ENCODE peak calls at places on chromosomes 13 and 19, in nine cellular contexts. V is lower lobe of right lung; N is activated CD4-positive, alpha-beta T cell treated with anti-CD3 and anti-CD28 coated beads for 36 hours; O is thoracic aorta; Z is mucosa of descending colon; P is RWPE2; Q is body of pancreas; T is GM23338; W is K562. E is an unnamed sample.

GRCh38 chr19:46287585-46287984 is 9.3 kb upstream of the HIF3A start:
- ATAC-seq in Z (no peak), Q (no peak), W (peak), T (no peak), V (no peak), P (no peak), N (peak), O (no peak), E (peak)

GRCh38 chr19:17236831-17237543 is 8.7 kb downstream of the NR2F6 start:
- ATAC-seq in P (no peak), Z (no peak), N (no peak), O (no peak), V (no peak), T (no peak), Q (no peak), W (no peak), E (no peak)

GRCh38 chr13:24308488-24309020 is 826 bp upstream of the C1QTNF9 start:
- ATAC-seq in V (peak), O (no peak), T (peak), Z (peak), W (no peak), Q (peak), P (no peak), N (no peak), E (no peak)

GRCh38 chr13:79307866-79308298 is 98.2 kb downstream of the RBM26 start:
- ATAC-seq in W (peak), T (peak), O (no peak), Q (no peak), Z (no peak), N (peak), P (peak), V (no peak), E (peak)

GRCh38 chr13:32142956-32143375 is 111.4 kb downstream of the FRY start:
- ATAC-seq in O (no peak), V (no peak), N (no peak), P (peak), W (no peak), Z (no peak), T (peak), Q (no peak), E (peak)

GRCh38 chr13:74301200-74302063 is 167.2 kb upstream of the KLF12 start:
- ATAC-seq in P (no peak), V (no peak), Q (no peak), O (no peak), N (no peak), Z (no peak), T (peak), W (no peak), E (no peak)

GRCh38 chr19:10193666-10194499 is 870 bp downstream of the DNMT1 start:
- ATAC-seq in T (peak), P (peak), V (peak), Q (peak), W (peak), O (no peak), N (no peak), Z (peak), E (peak)

GRCh38 chr19:44924243-44924725 is 9.9 kb downstream of the APOC1 start:
- ATAC-seq in O (no peak), V (no peak), N (no peak), Q (no peak), Z (no peak), P (no peak), W (no peak), T (no peak), E (no peak)

GRCh38 chr13:76762731-76763130 is 123.5 kb downstream of the KCTD12 start:
- ATAC-seq in N (no peak), Z (no peak), V (no peak), P (no peak), W (no peak), Q (no peak), T (no peak), O (no peak), E (peak)

GRCh38 chr13:81406639-81407292 is 1065.8 kb upstream of the SPRY2 start:
- ATAC-seq in N (no peak), P (no peak), W (no peak), V (no peak), O (no peak), T (no peak), Z (no peak), Q (peak), E (no peak)

GRCh38 chr13:102729560-102730275 is 34.9 kb upstream of the METTL21C start:
- ATAC-seq in Q (no peak), P (peak), N (peak), Z (no peak), V (no peak), O (no peak), W (no peak), T (no peak), E (peak)

GRCh38 chr19:5452594-5453565 is 2.3 kb upstream of the ZNRF4 start:
- ATAC-seq in V (no peak), Z (no peak), N (peak), P (no peak), W (peak), O (no peak), T (peak), Q (no peak), E (peak)

GRCh38 chr19:43782689-43783231 is 2.0 kb upstream of the KCNN4 start:
- ATAC-seq in N (no peak), Z (peak), P (no peak), O (no peak), W (peak), Q (no peak), T (no peak), V (peak), E (no peak)

GRCh38 chr13:38899581-38899980 is 91.0 kb downstream of the STOML3 start:
- ATAC-seq in W (no peak), Z (no peak), T (peak), N (no peak), P (no peak), Q (no peak), O (no peak), V (no peak), E (no peak)

GRCh38 chr13:42110410-42111155 is 62.1 kb downstream of the DGKH start:
- ATAC-seq in Z (peak), P (no peak), V (peak), Q (peak), O (peak), N (peak), W (peak), T (no peak), E (peak)

GRCh38 chr19:31211088-31211487 is 138.1 kb downstream of the TSHZ3 start:
- ATAC-seq in O (no peak), W (no peak), Q (no peak), P (no peak), T (no peak), V (no peak), N (no peak), Z (no peak), E (no peak)

GRCh38 chr13:88707652-88708051 is 1036.5 kb downstream of the SLITRK5 start:
- ATAC-seq in O (no peak), T (no peak), N (no peak), Z (no peak), P (no peak), Q (no peak), W (no peak), V (no peak), E (no peak)

GRCh38 chr19:43078311-43078710 is 4.2 kb downstream of the PSG2 start:
- ATAC-seq in T (no peak), V (no peak), N (no peak), W (no peak), Q (no peak), Z (no peak), O (no peak), P (no peak), E (no peak)

GRCh38 chr19:5126498-5127223 is 157.7 kb downstream of the KDM4B start:
- ATAC-seq in W (no peak), O (no peak), Z (no peak), Q (no peak), P (no peak), T (no peak), N (no peak), V (no peak), E (no peak)

GRCh38 chr19:15367439-15367838 is 12.1 kb downstream of the AKAP8 start:
- ATAC-seq in T (no peak), N (no peak), P (no peak), Q (peak), Z (no peak), W (no peak), V (no peak), O (no peak), E (no peak)

GRCh38 chr19:21472507-21472906 is 32.9 kb upstream of the ZNF429 start:
- ATAC-seq in T (no peak), Z (no peak), W (no peak), P (no peak), Q (no peak), O (no peak), N (no peak), V (peak), E (no peak)

GRCh38 chr19:51418707-51419106 is 1.3 kb upstream of the SIGLEC10 start:
- ATAC-seq in Z (no peak), N (no peak), W (no peak), T (no peak), Q (no peak), O (no peak), V (no peak), P (no peak), E (no peak)

GRCh38 chr13:27522847-27523246 is 72.5 kb upstream of the MTIF3 start:
- ATAC-seq in V (peak), O (no peak), N (no peak), Q (no peak), T (no peak), W (no peak), Z (peak), P (no peak), E (no peak)

GRCh38 chr13:98984983-98985382 is 7.1 kb upstream of the DOCK9 start:
- ATAC-seq in Q (no peak), N (no peak), Z (no peak), T (peak), V (no peak), W (peak), P (no peak), O (no peak), E (no peak)

GRCh38 chr13:34019870-34020269 is 201.9 kb downstream of the RFC3 start:
- ATAC-seq in T (no peak), O (no peak), Z (peak), N (no peak), V (no peak), P (no peak), Q (no peak), W (no peak), E (no peak)

GRCh38 chr13:24092108-24092507 is 68.4 kb upstream of the SPATA13 start:
- ATAC-seq in O (no peak), N (no peak), P (no peak), V (no peak), Z (no peak), W (no peak), T (no peak), Q (no peak), E (no peak)

GRCh38 chr13:101258509-101258908 is 157.8 kb downstream of the NALCN start:
- ATAC-seq in Z (no peak), W (no peak), O (no peak), P (no peak), N (no peak), Q (no peak), V (no peak), T (no peak), E (peak)

GRCh38 chr19:33133438-33134031 is 1.6 kb downstream of the WDR88 start:
- ATAC-seq in P (no peak), T (peak), Q (no peak), W (peak), V (no peak), O (no peak), Z (no peak), N (no peak), E (peak)

GRCh38 chr13:44686478-44687071 is 110.4 kb upstream of the TSC22D1 start:
- ATAC-seq in W (no peak), Z (no peak), V (peak), O (no peak), P (no peak), Q (no peak), T (no peak), N (peak), E (no peak)

GRCh38 chr13:40082644-40083043 is 427.2 kb downstream of the COG6 start:
- ATAC-seq in T (no peak), N (no peak), W (no peak), Q (peak), V (peak), Z (no peak), O (no peak), P (no peak), E (no peak)

GRCh38 chr19:3397266-3398022 is 31.1 kb downstream of the NFIC start:
- ATAC-seq in N (no peak), Z (peak), W (peak), Q (peak), T (peak), O (no peak), V (peak), P (peak), E (peak)

GRCh38 chr19:4284176-4284958 is 5.3 kb downstream of the SHD start:
- ATAC-seq in W (peak), P (peak), T (peak), O (no peak), Z (peak), V (no peak), Q (no peak), N (no peak), E (peak)

GRCh38 chr13:95354680-95355487 is 53.6 kb upstream of the ABCC4 start:
- ATAC-seq in Q (peak), W (peak), O (no peak), V (peak), Z (peak), T (peak), N (no peak), P (no peak), E (peak)